ENCODE peak calls at places on chromosomes 3 and 15, in ten cellular contexts. Z is EH, W is cardiac fibroblast, V is left lung, B is mucosa of gallbladder, L is ascending aorta, P is T-helper 1 cell, H is Calu3, X is HEK293T, T is NCI-H2081. E is an unnamed sample.
A peak's percentile ranks its signal among the peaks of the same experiment; 100 is the strongest.

GRCh38 chr15:101579766-101580165 is 72.4 kb downstream of the TM2D3 start:
- DNase-seq in P (no peak), Z (peak; percentile 32), W (no peak), H (peak; percentile 47), L (no peak), X (no peak), V (no peak), T (no peak), B (no peak), E (no peak)

GRCh38 chr15:44082558-44083151 is 112.4 kb downstream of the FRMD5 start:
- DNase-seq in B (no peak), Z (peak; percentile 45), H (no peak), P (no peak), V (no peak), T (no peak), W (peak; percentile 35), X (no peak), L (no peak), E (no peak)

GRCh38 chr15:80090879-80091503 is 31.5 kb downstream of the ZFAND6 start:
- DNase-seq in V (no peak), H (no peak), T (no peak), L (no peak), B (no peak), X (no peak), Z (no peak), W (no peak), P (no peak), E (no peak)

GRCh38 chr15:97968380-97968779 is 7.9 kb downstream of the ARRDC4 start:
- DNase-seq in V (no peak), H (no peak), X (no peak), W (peak; percentile 81), B (no peak), P (no peak), T (no peak), Z (peak; percentile 97), L (no peak), E (no peak)

GRCh38 chr3:44624696-44625528 is at the start of gene ZNF197:
- DNase-seq in Z (peak; percentile 93), T (peak; percentile 79), B (peak; percentile 86), P (peak; percentile 27), V (peak; percentile 92), X (peak; percentile 82), W (peak; percentile 93), L (peak; percentile 92), H (peak; percentile 80), E (peak; percentile 90)

GRCh38 chr3:8436667-8437287 is 64.8 kb upstream of the LMCD1 start:
- DNase-seq in P (no peak), L (no peak), V (no peak), H (no peak), W (no peak), Z (peak; percentile 38), T (no peak), B (no peak), X (no peak), E (no peak)

GRCh38 chr15:56243774-56244236 is at the start of gene RFX7:
- DNase-seq in W (peak; percentile 81), L (peak; percentile 91), T (peak; percentile 82), X (peak; percentile 68), V (peak; percentile 92), B (peak; percentile 72), P (peak; percentile 68), Z (peak; percentile 77), H (peak; percentile 92), E (no peak)

GRCh38 chr3:53102601-53103147 is 27.6 kb downstream of the RFT1 start:
- DNase-seq in L (no peak), T (no peak), P (no peak), W (no peak), X (no peak), B (no peak), Z (peak; percentile 26), V (no peak), H (no peak), E (no peak)

GRCh38 chr3:52014613-52015012 is 18.9 kb upstream of the RPL29 start:
- DNase-seq in H (no peak), T (no peak), W (no peak), Z (peak; percentile 42), P (no peak), L (no peak), V (no peak), B (no peak), X (peak; percentile 64), E (peak; percentile 15)

GRCh38 chr3:161415506-161416231 is 44.4 kb upstream of the SPTSSB start:
- DNase-seq in X (no peak), T (no peak), H (peak; percentile 55), L (no peak), V (no peak), W (peak; percentile 88), P (no peak), Z (peak; percentile 97), B (no peak), E (no peak)

GRCh38 chr3:42957573-42957972 is 21.5 kb upstream of the GASK1A start:
- DNase-seq in B (no peak), V (no peak), L (no peak), W (no peak), X (no peak), Z (no peak), P (no peak), H (no peak), T (no peak), E (no peak)

GRCh38 chr15:32981536-32981935 is 213.0 kb downstream of the FMN1 start:
- DNase-seq in X (no peak), L (no peak), W (no peak), P (no peak), Z (peak; percentile 67), V (no peak), T (no peak), B (no peak), H (no peak), E (no peak)

GRCh38 chr15:38129531-38130199 is 123.0 kb upstream of the SPRED1 start:
- DNase-seq in X (no peak), T (no peak), V (no peak), Z (peak; percentile 98), L (peak; percentile 93), B (peak; percentile 77), W (peak; percentile 100), P (no peak), H (no peak), E (no peak)

GRCh38 chr15:59703979-59704796 is 15.1 kb upstream of the BNIP2 start:
- DNase-seq in Z (peak; percentile 31), V (no peak), P (no peak), T (no peak), X (no peak), H (no peak), B (no peak), W (no peak), L (no peak), E (no peak)

GRCh38 chr3:149968216-149968615 is 2.5 kb downstream of the PFN2 start:
- DNase-seq in X (no peak), Z (peak; percentile 16), V (no peak), P (no peak), H (peak; percentile 37), T (peak; percentile 41), B (no peak), L (no peak), W (no peak), E (no peak)

GRCh38 chr3:66889758-66890576 is 108.1 kb upstream of the KBTBD8 start:
- DNase-seq in B (no peak), L (no peak), P (no peak), V (no peak), H (no peak), T (no peak), W (no peak), X (no peak), Z (no peak), E (no peak)

GRCh38 chr3:187519428-187519890 is 150.7 kb downstream of the SST start:
- DNase-seq in B (no peak), T (no peak), X (no peak), Z (peak; percentile 92), H (no peak), W (peak; percentile 2), P (no peak), V (no peak), L (no peak), E (no peak)

GRCh38 chr3:131231710-131232348 is 149.7 kb upstream of the NUDT16 start:
- DNase-seq in P (no peak), B (no peak), H (no peak), W (peak; percentile 12), L (no peak), T (no peak), V (no peak), Z (peak; percentile 40), X (no peak), E (no peak)

GRCh38 chr3:135869439-135870105 is 96.0 kb upstream of the PPP2R3A start:
- DNase-seq in P (no peak), L (no peak), T (no peak), Z (peak; percentile 50), W (no peak), H (no peak), X (no peak), V (no peak), B (no peak), E (no peak)

GRCh38 chr15:100931143-100931890 is 12.2 kb downstream of the LRRK1 start:
- DNase-seq in H (no peak), L (no peak), Z (no peak), W (no peak), P (no peak), X (no peak), T (no peak), V (no peak), B (no peak), E (no peak)

GRCh38 chr3:24220859-24221657 is 273.6 kb downstream of the THRB start:
- DNase-seq in H (no peak), V (no peak), Z (peak; percentile 98), B (peak; percentile 44), X (no peak), W (peak; percentile 91), L (peak; percentile 91), T (no peak), P (no peak), E (no peak)

GRCh38 chr3:76570436-76571057 is 469.4 kb upstream of the ROBO2 start:
- DNase-seq in P (no peak), W (peak; percentile 6), Z (no peak), T (no peak), H (no peak), X (peak; percentile 7), L (no peak), B (no peak), V (no peak), E (no peak)

GRCh38 chr3:138862924-138863775 is 28.4 kb upstream of the PIK3CB start:
- DNase-seq in X (peak; percentile 29), H (peak; percentile 87), L (no peak), W (peak; percentile 56), B (peak; percentile 80), Z (peak; percentile 65), T (peak; percentile 16), V (no peak), P (no peak), E (peak; percentile 81)

GRCh38 chr15:86555939-86556725 is 476.5 kb downstream of the AGBL1 start:
- DNase-seq in B (no peak), H (no peak), W (no peak), T (peak; percentile 19), L (no peak), Z (no peak), X (peak; percentile 11), V (no peak), P (no peak), E (no peak)

GRCh38 chr15:52727825-52728224 is 48.6 kb upstream of the ATOSA start:
- DNase-seq in X (no peak), P (no peak), B (no peak), Z (no peak), W (no peak), V (no peak), H (no peak), L (no peak), T (no peak), E (no peak)

GRCh38 chr15:63487076-63487757 is 17.2 kb upstream of the USP3 start:
- DNase-seq in Z (peak; percentile 72), W (peak; percentile 80), B (peak; percentile 92), L (peak; percentile 94), P (peak; percentile 83), X (peak; percentile 76), T (peak; percentile 67), H (peak; percentile 92), V (peak; percentile 97), E (peak; percentile 67)

GRCh38 chr3:72800869-72801268 is 47.4 kb downstream of the SHQ1 start:
- DNase-seq in B (no peak), X (no peak), V (no peak), L (no peak), W (no peak), P (no peak), Z (no peak), T (no peak), H (no peak), E (no peak)

GRCh38 chr3:46496745-46497555 is 826 bp upstream of the RTP3 start:
- DNase-seq in P (peak; percentile 40), H (peak; percentile 38), W (no peak), B (no peak), V (no peak), L (no peak), X (no peak), Z (peak; percentile 32), T (no peak), E (no peak)